ENCODE peak calls at places on chromosomes 4 and X, in seven cellular contexts. One of them, this sample, is unnamed.

GRCh38 chr4:164439037-164439436 is 314.9 kb upstream of the SMIM31 start:
- DNase-seq in trophoblast cell: no peak
- DNase-seq in IMR-90: no peak
- DNase-seq in neuronal stem cell: no peak
- DNase-seq in mesendoderm: peak; percentile 5
- DNase-seq in H1: no peak
- DNase-seq in H9: no peak
- DNase-seq in this sample: no peak

GRCh38 chr4:186719925-186720694 is 3.5 kb downstream of the FAT1 start:
- DNase-seq in H1: no peak
- DNase-seq in trophoblast cell: peak; percentile 85
- DNase-seq in neuronal stem cell: no peak
- DNase-seq in H9: no peak
- DNase-seq in mesendoderm: peak; percentile 87
- DNase-seq in IMR-90: no peak
- DNase-seq in this sample: peak; percentile 42

GRCh38 chr4:141891260-141892120 is 255.1 kb downstream of the IL15 start:
- DNase-seq in IMR-90: no peak
- DNase-seq in H1: no peak
- DNase-seq in H9: no peak
- DNase-seq in trophoblast cell: no peak
- DNase-seq in mesendoderm: no peak
- DNase-seq in neuronal stem cell: no peak
- DNase-seq in this sample: no peak

GRCh38 chrX:23766650-23767551 is 16.1 kb upstream of the SAT1 start:
- DNase-seq in H1: no peak
- DNase-seq in trophoblast cell: no peak
- DNase-seq in IMR-90: no peak
- DNase-seq in mesendoderm: no peak
- DNase-seq in H9: peak; percentile 30
- DNase-seq in neuronal stem cell: no peak
- DNase-seq in this sample: no peak

GRCh38 chr4:133483600-133484246 is 334.6 kb downstream of the PCDH10 start:
- DNase-seq in H1: no peak
- DNase-seq in IMR-90: peak; percentile 33
- DNase-seq in trophoblast cell: peak; percentile 71
- DNase-seq in H9: no peak
- DNase-seq in mesendoderm: peak; percentile 90
- DNase-seq in neuronal stem cell: no peak
- DNase-seq in this sample: peak; percentile 62

GRCh38 chr4:80081566-80081965 is 8.5 kb upstream of the ANTXR2 start:
- DNase-seq in neuronal stem cell: no peak
- DNase-seq in H9: no peak
- DNase-seq in IMR-90: no peak
- DNase-seq in H1: no peak
- DNase-seq in trophoblast cell: peak; percentile 77
- DNase-seq in mesendoderm: no peak
- DNase-seq in this sample: no peak

GRCh38 chrX:55489315-55490009 is at the start of gene USP51:
- DNase-seq in neuronal stem cell: peak; percentile 42
- DNase-seq in mesendoderm: peak; percentile 83
- DNase-seq in H1: no peak
- DNase-seq in H9: peak; percentile 77
- DNase-seq in IMR-90: peak; percentile 51
- DNase-seq in trophoblast cell: peak; percentile 60
- DNase-seq in this sample: peak; percentile 70

GRCh38 chr4:15688056-15688455 is 6.4 kb downstream of the FAM200B start:
- DNase-seq in H9: no peak
- DNase-seq in IMR-90: no peak
- DNase-seq in H1: no peak
- DNase-seq in mesendoderm: no peak
- DNase-seq in trophoblast cell: no peak
- DNase-seq in neuronal stem cell: no peak
- DNase-seq in this sample: no peak

GRCh38 chrX:56113785-56114436 is 118.2 kb upstream of the KLF8 start:
- DNase-seq in neuronal stem cell: no peak
- DNase-seq in trophoblast cell: peak; percentile 94
- DNase-seq in H1: peak; percentile 54
- DNase-seq in H9: peak; percentile 74
- DNase-seq in IMR-90: no peak
- DNase-seq in mesendoderm: peak; percentile 94
- DNase-seq in this sample: no peak

GRCh38 chr4:62940229-62940628 is 1469.0 kb downstream of the TECRL start:
- DNase-seq in H1: no peak
- DNase-seq in H9: no peak
- DNase-seq in mesendoderm: peak; percentile 58
- DNase-seq in trophoblast cell: peak; percentile 55
- DNase-seq in IMR-90: no peak
- DNase-seq in neuronal stem cell: no peak
- DNase-seq in this sample: no peak

GRCh38 chr4:41257257-41257900 is 651 bp downstream of the UCHL1 start:
- DNase-seq in neuronal stem cell: peak; percentile 53
- DNase-seq in IMR-90: peak; percentile 52
- DNase-seq in mesendoderm: peak; percentile 66
- DNase-seq in H9: peak; percentile 61
- DNase-seq in H1: no peak
- DNase-seq in trophoblast cell: peak; percentile 42
- DNase-seq in this sample: peak; percentile 69

GRCh38 chrX:70219938-70220764 is 14.3 kb upstream of the AWAT1 start:
- DNase-seq in IMR-90: peak; percentile 1
- DNase-seq in H1: no peak
- DNase-seq in H9: no peak
- DNase-seq in mesendoderm: peak; percentile 18
- DNase-seq in neuronal stem cell: no peak
- DNase-seq in trophoblast cell: peak; percentile 47
- DNase-seq in this sample: no peak

GRCh38 chr4:86038037-86038436 is 321.8 kb downstream of the MAPK10 start:
- DNase-seq in H9: no peak
- DNase-seq in H1: no peak
- DNase-seq in trophoblast cell: no peak
- DNase-seq in neuronal stem cell: no peak
- DNase-seq in mesendoderm: no peak
- DNase-seq in IMR-90: no peak
- DNase-seq in this sample: no peak

GRCh38 chr4:133802741-133803140 is 398.8 kb downstream of the PABPC4L start:
- DNase-seq in neuronal stem cell: no peak
- DNase-seq in IMR-90: peak; percentile 75
- DNase-seq in H9: no peak
- DNase-seq in mesendoderm: no peak
- DNase-seq in trophoblast cell: no peak
- DNase-seq in H1: no peak
- DNase-seq in this sample: peak; percentile 7

GRCh38 chr4:73674451-73674919 is 54.2 kb upstream of the RASSF6 start:
- DNase-seq in IMR-90: peak; percentile 34
- DNase-seq in trophoblast cell: no peak
- DNase-seq in H9: no peak
- DNase-seq in mesendoderm: no peak
- DNase-seq in neuronal stem cell: no peak
- DNase-seq in H1: no peak
- DNase-seq in this sample: peak; percentile 21

GRCh38 chr4:72215198-72215597 is 183.4 kb downstream of the NPFFR2 start:
- DNase-seq in IMR-90: no peak
- DNase-seq in H9: no peak
- DNase-seq in trophoblast cell: no peak
- DNase-seq in H1: no peak
- DNase-seq in mesendoderm: no peak
- DNase-seq in neuronal stem cell: no peak
- DNase-seq in this sample: no peak

GRCh38 chrX:100687546-100687945 is 43.5 kb downstream of the SRPX2 start:
- DNase-seq in H9: no peak
- DNase-seq in trophoblast cell: no peak
- DNase-seq in H1: no peak
- DNase-seq in IMR-90: no peak
- DNase-seq in mesendoderm: no peak
- DNase-seq in neuronal stem cell: no peak
- DNase-seq in this sample: no peak

GRCh38 chr4:155759372-155760252 is 791 bp downstream of the GUCY1B1 start:
- DNase-seq in H1: no peak
- DNase-seq in trophoblast cell: peak; percentile 18
- DNase-seq in neuronal stem cell: peak; percentile 47
- DNase-seq in IMR-90: peak; percentile 16
- DNase-seq in mesendoderm: peak; percentile 36
- DNase-seq in H9: peak; percentile 39
- DNase-seq in this sample: peak; percentile 47

GRCh38 chrX:153829799-153830631 is at the start of gene PDZD4:
- DNase-seq in IMR-90: no peak
- DNase-seq in trophoblast cell: no peak
- DNase-seq in H1: no peak
- DNase-seq in H9: no peak
- DNase-seq in neuronal stem cell: no peak
- DNase-seq in mesendoderm: peak; percentile 66
- DNase-seq in this sample: no peak

GRCh38 chrX:115393271-115393670 is 103.8 kb downstream of the LUZP4 start:
- DNase-seq in H9: no peak
- DNase-seq in IMR-90: peak; percentile 67
- DNase-seq in neuronal stem cell: no peak
- DNase-seq in H1: no peak
- DNase-seq in trophoblast cell: no peak
- DNase-seq in mesendoderm: no peak
- DNase-seq in this sample: peak; percentile 45

GRCh38 chrX:38561126-38561868 is at the start of gene TSPAN7:
- DNase-seq in trophoblast cell: peak; percentile 70
- DNase-seq in H9: peak; percentile 70
- DNase-seq in mesendoderm: peak; percentile 74
- DNase-seq in H1: no peak
- DNase-seq in neuronal stem cell: peak; percentile 65
- DNase-seq in IMR-90: peak; percentile 40
- DNase-seq in this sample: peak; percentile 31

GRCh38 chr4:4408132-4408523 is 21.2 kb downstream of the NSG1 start:
- DNase-seq in H1: no peak
- DNase-seq in mesendoderm: no peak
- DNase-seq in H9: no peak
- DNase-seq in trophoblast cell: no peak
- DNase-seq in neuronal stem cell: no peak
- DNase-seq in IMR-90: no peak
- DNase-seq in this sample: no peak

GRCh38 chr4:4409416-4410115 is 22.7 kb downstream of the NSG1 start:
- DNase-seq in H9: no peak
- DNase-seq in trophoblast cell: no peak
- DNase-seq in mesendoderm: no peak
- DNase-seq in IMR-90: no peak
- DNase-seq in neuronal stem cell: no peak
- DNase-seq in H1: no peak
- DNase-seq in this sample: no peak

GRCh38 chr4:4408576-4409335 is 21.9 kb downstream of the NSG1 start:
- DNase-seq in trophoblast cell: no peak
- DNase-seq in IMR-90: no peak
- DNase-seq in H9: no peak
- DNase-seq in neuronal stem cell: no peak
- DNase-seq in H1: no peak
- DNase-seq in mesendoderm: no peak
- DNase-seq in this sample: no peak

GRCh38 chr4:4406455-4407298 is 19.8 kb downstream of the NSG1 start:
- DNase-seq in mesendoderm: no peak
- DNase-seq in neuronal stem cell: no peak
- DNase-seq in H9: no peak
- DNase-seq in trophoblast cell: no peak
- DNase-seq in IMR-90: no peak
- DNase-seq in H1: no peak
- DNase-seq in this sample: no peak

GRCh38 chr4:4407299-4408131 is 20.6 kb downstream of the NSG1 start:
- DNase-seq in trophoblast cell: no peak
- DNase-seq in H1: no peak
- DNase-seq in IMR-90: no peak
- DNase-seq in mesendoderm: no peak
- DNase-seq in neuronal stem cell: no peak
- DNase-seq in H9: no peak
- DNase-seq in this sample: no peak
- H3K27ac ChIP-seq in trophoblast cell: no peak overlapping the region
- H3K27ac ChIP-seq in H1: no peak overlapping the region
- H3K27ac ChIP-seq in IMR-90: no peak overlapping the region
- H3K27ac ChIP-seq in mesendoderm: no peak overlapping the region
- H3K27ac ChIP-seq in neuronal stem cell: no peak overlapping the region
- H3K27ac ChIP-seq in H9: no peak overlapping the region
- H3K27ac ChIP-seq in this sample: no peak overlapping the region

DNA sequence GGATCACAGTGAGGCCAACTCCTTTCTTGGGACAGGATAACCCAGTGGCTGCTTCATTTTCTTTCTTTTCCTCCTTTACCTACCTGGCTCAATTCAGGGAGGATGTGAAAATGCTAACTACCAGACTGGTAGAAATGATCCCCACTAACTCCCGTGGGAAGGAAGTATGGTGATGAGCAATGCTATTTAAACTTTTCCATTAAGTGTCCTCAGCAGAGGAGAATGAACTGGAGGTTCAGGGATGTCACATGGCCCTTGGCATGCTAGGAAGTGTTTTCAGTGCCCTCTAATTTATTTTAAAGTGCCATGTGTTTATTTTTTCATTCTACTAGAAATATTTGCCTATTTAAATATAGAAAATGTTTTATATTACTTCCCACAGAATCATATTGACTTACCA is 363.9 kb downstream of the PPP3CA start:
- DNase-seq in IMR-90: no peak
- DNase-seq in mesendoderm: no peak
- DNase-seq in neuronal stem cell: no peak
- DNase-seq in H9: no peak
- DNase-seq in H1: no peak
- DNase-seq in trophoblast cell: no peak
- DNase-seq in this sample: peak; percentile 34
- H3K4ac ChIP-seq in IMR-90: no peak overlapping the region
- H3K4ac ChIP-seq in mesendoderm: no peak overlapping the region
- H3K4ac ChIP-seq in neuronal stem cell: no peak overlapping the region
- H3K4ac ChIP-seq in H9: no peak overlapping the region
- H3K4ac ChIP-seq in H1: no peak overlapping the region
- H3K4ac ChIP-seq in trophoblast cell: no peak overlapping the region
- H3K4ac ChIP-seq in this sample: no peak overlapping the region

DNA sequence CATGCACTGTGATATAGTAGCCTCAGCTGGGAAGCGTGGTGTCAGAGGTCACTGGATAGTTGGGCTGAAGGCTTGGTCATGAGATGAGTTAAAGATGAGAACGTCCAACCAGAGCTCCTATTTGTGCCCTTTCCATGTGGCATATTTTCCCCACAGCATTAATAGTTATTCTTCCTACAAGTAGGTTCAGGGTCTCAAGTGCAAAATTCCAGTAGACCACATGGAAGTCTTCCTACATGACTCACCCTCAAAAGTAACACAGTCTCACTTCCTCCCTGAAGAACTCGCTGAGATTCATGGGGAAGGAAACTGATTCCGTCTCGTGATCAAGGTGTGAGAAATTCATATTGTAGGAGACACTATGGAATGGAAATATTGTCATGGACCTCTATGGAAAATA is 1212.5 kb upstream of the PRKX start:
- DNase-seq in IMR-90: no peak
- DNase-seq in H9: no peak
- DNase-seq in H1: no peak
- DNase-seq in trophoblast cell: peak; percentile 2
- DNase-seq in mesendoderm: peak; percentile 5
- DNase-seq in neuronal stem cell: no peak
- DNase-seq in this sample: peak; percentile 71
- H3K27ac ChIP-seq in IMR-90: no peak overlapping the region
- H3K27ac ChIP-seq in H9: no peak overlapping the region
- H3K27ac ChIP-seq in H1: no peak overlapping the region
- H3K27ac ChIP-seq in trophoblast cell: no peak overlapping the region
- H3K27ac ChIP-seq in mesendoderm: no peak overlapping the region
- H3K27ac ChIP-seq in neuronal stem cell: no peak overlapping the region
- H3K27ac ChIP-seq in this sample: peak overlapping the region; percentile 61

GRCh38 chrX:68936608-68937007 is 107.8 kb downstream of the EFNB1 start:
- DNase-seq in H1: no peak
- DNase-seq in neuronal stem cell: no peak
- DNase-seq in H9: no peak
- DNase-seq in trophoblast cell: peak; percentile 44
- DNase-seq in IMR-90: peak; percentile 92
- DNase-seq in mesendoderm: no peak
- DNase-seq in this sample: peak; percentile 91
- H3K4ac ChIP-seq in H1: no peak overlapping the region
- H3K4ac ChIP-seq in neuronal stem cell: peak overlapping the region; percentile 66
- H3K4ac ChIP-seq in H9: no peak overlapping the region
- H3K4ac ChIP-seq in trophoblast cell: no peak overlapping the region
- H3K4ac ChIP-seq in IMR-90: peak overlapping the region; percentile 55
- H3K4ac ChIP-seq in mesendoderm: no peak overlapping the region
- H3K4ac ChIP-seq in this sample: no peak overlapping the region

GRCh38 chr4:43339435-43339834 is 446.9 kb downstream of the GRXCR1 start:
- DNase-seq in H1: no peak
- DNase-seq in mesendoderm: no peak
- DNase-seq in trophoblast cell: no peak
- DNase-seq in IMR-90: peak; percentile 83
- DNase-seq in H9: no peak
- DNase-seq in neuronal stem cell: no peak
- DNase-seq in this sample: peak; percentile 70
- H3K27ac ChIP-seq in H1: no peak overlapping the region
- H3K27ac ChIP-seq in mesendoderm: no peak overlapping the region
- H3K27ac ChIP-seq in trophoblast cell: no peak overlapping the region
- H3K27ac ChIP-seq in IMR-90: peak overlapping the region; percentile 65
- H3K27ac ChIP-seq in H9: no peak overlapping the region
- H3K27ac ChIP-seq in neuronal stem cell: no peak overlapping the region
- H3K27ac ChIP-seq in this sample: no peak overlapping the region